ENCODE peak calls at places on chromosomes 1 and 21, in eight cellular contexts. One of them, this sample, is unnamed.

GRCh38 chr1:41742219-41742618 is 176.5 kb downstream of the HIVEP3 start:
- DNase-seq in activated effector memory CD4-positive, alpha-beta T cell treated with Interleukin-2 at 50 U/mL for 16 hours: no peak
- DNase-seq in GM03348: peak
- DNase-seq in Right ventricle myocardium superior: no peak
- DNase-seq in stimulated activated CD8-positive, alpha-beta memory T cell treated with anti-CD3 and anti-CD28 coated beads, Interleukin-4, amount 100 ng/mL, for 24 hours: no peak
- DNase-seq in germinal center: no peak
- DNase-seq in NCI-H1092: peak
- DNase-seq in activated CD8-positive, alpha-beta memory T cell treated with anti-CD3 and anti-CD28 coated beads, Interleukin-2, amount 50 U/mL, for 4 hours: no peak
- DNase-seq in this sample: no peak

GRCh38 chr21:34544032-34544496 is 32.1 kb upstream of the KCNE1 start:
- DNase-seq in activated effector memory CD4-positive, alpha-beta T cell treated with Interleukin-2 at 50 U/mL for 16 hours: no peak
- DNase-seq in GM03348: peak
- DNase-seq in Right ventricle myocardium superior: no peak
- DNase-seq in stimulated activated CD8-positive, alpha-beta memory T cell treated with anti-CD3 and anti-CD28 coated beads, Interleukin-4, amount 100 ng/mL, for 24 hours: no peak
- DNase-seq in germinal center: peak
- DNase-seq in NCI-H1092: peak
- DNase-seq in activated CD8-positive, alpha-beta memory T cell treated with anti-CD3 and anti-CD28 coated beads, Interleukin-2, amount 50 U/mL, for 4 hours: peak
- DNase-seq in this sample: peak

GRCh38 chr1:154557939-154558609 is 388 bp downstream of the UBE2Q1 start:
- DNase-seq in activated effector memory CD4-positive, alpha-beta T cell treated with Interleukin-2 at 50 U/mL for 16 hours: peak
- DNase-seq in GM03348: peak
- DNase-seq in Right ventricle myocardium superior: peak
- DNase-seq in stimulated activated CD8-positive, alpha-beta memory T cell treated with anti-CD3 and anti-CD28 coated beads, Interleukin-4, amount 100 ng/mL, for 24 hours: peak
- DNase-seq in germinal center: peak
- DNase-seq in NCI-H1092: no peak
- DNase-seq in activated CD8-positive, alpha-beta memory T cell treated with anti-CD3 and anti-CD28 coated beads, Interleukin-2, amount 50 U/mL, for 4 hours: peak
- DNase-seq in this sample: peak

GRCh38 chr1:100122177-100122576 is 10.6 kb downstream of the SASS6 start:
- DNase-seq in activated effector memory CD4-positive, alpha-beta T cell treated with Interleukin-2 at 50 U/mL for 16 hours: no peak
- DNase-seq in GM03348: peak
- DNase-seq in Right ventricle myocardium superior: no peak
- DNase-seq in stimulated activated CD8-positive, alpha-beta memory T cell treated with anti-CD3 and anti-CD28 coated beads, Interleukin-4, amount 100 ng/mL, for 24 hours: no peak
- DNase-seq in germinal center: no peak
- DNase-seq in NCI-H1092: no peak
- DNase-seq in activated CD8-positive, alpha-beta memory T cell treated with anti-CD3 and anti-CD28 coated beads, Interleukin-2, amount 50 U/mL, for 4 hours: no peak
- DNase-seq in this sample: no peak

GRCh38 chr1:229693124-229693523 is 67.1 kb downstream of the URB2 start:
- DNase-seq in activated effector memory CD4-positive, alpha-beta T cell treated with Interleukin-2 at 50 U/mL for 16 hours: no peak
- DNase-seq in GM03348: no peak
- DNase-seq in Right ventricle myocardium superior: no peak
- DNase-seq in stimulated activated CD8-positive, alpha-beta memory T cell treated with anti-CD3 and anti-CD28 coated beads, Interleukin-4, amount 100 ng/mL, for 24 hours: no peak
- DNase-seq in germinal center: no peak
- DNase-seq in NCI-H1092: no peak
- DNase-seq in activated CD8-positive, alpha-beta memory T cell treated with anti-CD3 and anti-CD28 coated beads, Interleukin-2, amount 50 U/mL, for 4 hours: no peak
- DNase-seq in this sample: no peak

GRCh38 chr1:114126696-114127095 is 27.0 kb downstream of the SYT6 start:
- DNase-seq in activated effector memory CD4-positive, alpha-beta T cell treated with Interleukin-2 at 50 U/mL for 16 hours: no peak
- DNase-seq in GM03348: no peak
- DNase-seq in Right ventricle myocardium superior: no peak
- DNase-seq in stimulated activated CD8-positive, alpha-beta memory T cell treated with anti-CD3 and anti-CD28 coated beads, Interleukin-4, amount 100 ng/mL, for 24 hours: no peak
- DNase-seq in germinal center: no peak
- DNase-seq in NCI-H1092: no peak
- DNase-seq in activated CD8-positive, alpha-beta memory T cell treated with anti-CD3 and anti-CD28 coated beads, Interleukin-2, amount 50 U/mL, for 4 hours: no peak
- DNase-seq in this sample: no peak

GRCh38 chr1:111252786-111253185 is 25.3 kb downstream of the CHI3L2 start:
- DNase-seq in activated effector memory CD4-positive, alpha-beta T cell treated with Interleukin-2 at 50 U/mL for 16 hours: no peak
- DNase-seq in GM03348: no peak
- DNase-seq in Right ventricle myocardium superior: no peak
- DNase-seq in stimulated activated CD8-positive, alpha-beta memory T cell treated with anti-CD3 and anti-CD28 coated beads, Interleukin-4, amount 100 ng/mL, for 24 hours: no peak
- DNase-seq in germinal center: no peak
- DNase-seq in NCI-H1092: no peak
- DNase-seq in activated CD8-positive, alpha-beta memory T cell treated with anti-CD3 and anti-CD28 coated beads, Interleukin-2, amount 50 U/mL, for 4 hours: no peak
- DNase-seq in this sample: no peak

GRCh38 chr1:6581561-6582305 is 1.9 kb downstream of the ZBTB48 start:
- DNase-seq in activated effector memory CD4-positive, alpha-beta T cell treated with Interleukin-2 at 50 U/mL for 16 hours: no peak
- DNase-seq in GM03348: no peak
- DNase-seq in Right ventricle myocardium superior: peak
- DNase-seq in stimulated activated CD8-positive, alpha-beta memory T cell treated with anti-CD3 and anti-CD28 coated beads, Interleukin-4, amount 100 ng/mL, for 24 hours: no peak
- DNase-seq in germinal center: no peak
- DNase-seq in NCI-H1092: no peak
- DNase-seq in activated CD8-positive, alpha-beta memory T cell treated with anti-CD3 and anti-CD28 coated beads, Interleukin-2, amount 50 U/mL, for 4 hours: no peak
- DNase-seq in this sample: no peak

GRCh38 chr1:65420590-65421340 is at the start of the genes LEPR and LEPROT:
- DNase-seq in activated effector memory CD4-positive, alpha-beta T cell treated with Interleukin-2 at 50 U/mL for 16 hours: no peak
- DNase-seq in GM03348: no peak
- DNase-seq in Right ventricle myocardium superior: no peak
- DNase-seq in stimulated activated CD8-positive, alpha-beta memory T cell treated with anti-CD3 and anti-CD28 coated beads, Interleukin-4, amount 100 ng/mL, for 24 hours: no peak
- DNase-seq in germinal center: no peak
- DNase-seq in NCI-H1092: peak
- DNase-seq in activated CD8-positive, alpha-beta memory T cell treated with anti-CD3 and anti-CD28 coated beads, Interleukin-2, amount 50 U/mL, for 4 hours: no peak
- DNase-seq in this sample: peak

GRCh38 chr1:36699113-36699512 is 216.4 kb upstream of the CSF3R start:
- DNase-seq in activated effector memory CD4-positive, alpha-beta T cell treated with Interleukin-2 at 50 U/mL for 16 hours: no peak
- DNase-seq in GM03348: no peak
- DNase-seq in Right ventricle myocardium superior: no peak
- DNase-seq in stimulated activated CD8-positive, alpha-beta memory T cell treated with anti-CD3 and anti-CD28 coated beads, Interleukin-4, amount 100 ng/mL, for 24 hours: no peak
- DNase-seq in germinal center: no peak
- DNase-seq in NCI-H1092: no peak
- DNase-seq in activated CD8-positive, alpha-beta memory T cell treated with anti-CD3 and anti-CD28 coated beads, Interleukin-2, amount 50 U/mL, for 4 hours: no peak
- DNase-seq in this sample: no peak

GRCh38 chr1:228372183-228373003 is 34.2 kb downstream of the TRIM11 start:
- DNase-seq in activated effector memory CD4-positive, alpha-beta T cell treated with Interleukin-2 at 50 U/mL for 16 hours: no peak
- DNase-seq in GM03348: no peak
- DNase-seq in Right ventricle myocardium superior: peak
- DNase-seq in stimulated activated CD8-positive, alpha-beta memory T cell treated with anti-CD3 and anti-CD28 coated beads, Interleukin-4, amount 100 ng/mL, for 24 hours: no peak
- DNase-seq in germinal center: no peak
- DNase-seq in NCI-H1092: no peak
- DNase-seq in activated CD8-positive, alpha-beta memory T cell treated with anti-CD3 and anti-CD28 coated beads, Interleukin-2, amount 50 U/mL, for 4 hours: no peak
- DNase-seq in this sample: no peak

GRCh38 chr1:24896176-24896575 is 33.9 kb downstream of the RUNX3 start:
- DNase-seq in activated effector memory CD4-positive, alpha-beta T cell treated with Interleukin-2 at 50 U/mL for 16 hours: no peak
- DNase-seq in GM03348: no peak
- DNase-seq in Right ventricle myocardium superior: no peak
- DNase-seq in stimulated activated CD8-positive, alpha-beta memory T cell treated with anti-CD3 and anti-CD28 coated beads, Interleukin-4, amount 100 ng/mL, for 24 hours: no peak
- DNase-seq in germinal center: no peak
- DNase-seq in NCI-H1092: no peak
- DNase-seq in activated CD8-positive, alpha-beta memory T cell treated with anti-CD3 and anti-CD28 coated beads, Interleukin-2, amount 50 U/mL, for 4 hours: no peak
- DNase-seq in this sample: no peak

GRCh38 chr1:217524787-217525520 is 105.9 kb downstream of the GPATCH2 start:
- DNase-seq in activated effector memory CD4-positive, alpha-beta T cell treated with Interleukin-2 at 50 U/mL for 16 hours: no peak
- DNase-seq in GM03348: peak
- DNase-seq in Right ventricle myocardium superior: no peak
- DNase-seq in stimulated activated CD8-positive, alpha-beta memory T cell treated with anti-CD3 and anti-CD28 coated beads, Interleukin-4, amount 100 ng/mL, for 24 hours: no peak
- DNase-seq in germinal center: no peak
- DNase-seq in NCI-H1092: no peak
- DNase-seq in activated CD8-positive, alpha-beta memory T cell treated with anti-CD3 and anti-CD28 coated beads, Interleukin-2, amount 50 U/mL, for 4 hours: no peak
- DNase-seq in this sample: no peak

GRCh38 chr1:11701551-11701961 is 10.0 kb downstream of the DRAXIN start:
- DNase-seq in activated effector memory CD4-positive, alpha-beta T cell treated with Interleukin-2 at 50 U/mL for 16 hours: no peak
- DNase-seq in GM03348: peak
- DNase-seq in Right ventricle myocardium superior: no peak
- DNase-seq in stimulated activated CD8-positive, alpha-beta memory T cell treated with anti-CD3 and anti-CD28 coated beads, Interleukin-4, amount 100 ng/mL, for 24 hours: no peak
- DNase-seq in germinal center: no peak
- DNase-seq in NCI-H1092: peak
- DNase-seq in activated CD8-positive, alpha-beta memory T cell treated with anti-CD3 and anti-CD28 coated beads, Interleukin-2, amount 50 U/mL, for 4 hours: no peak
- DNase-seq in this sample: no peak

GRCh38 chr1:226185153-226186036 is 1.1 kb downstream of the ACBD3 start:
- DNase-seq in activated effector memory CD4-positive, alpha-beta T cell treated with Interleukin-2 at 50 U/mL for 16 hours: no peak
- DNase-seq in GM03348: peak
- DNase-seq in Right ventricle myocardium superior: no peak
- DNase-seq in stimulated activated CD8-positive, alpha-beta memory T cell treated with anti-CD3 and anti-CD28 coated beads, Interleukin-4, amount 100 ng/mL, for 24 hours: no peak
- DNase-seq in germinal center: no peak
- DNase-seq in NCI-H1092: no peak
- DNase-seq in activated CD8-positive, alpha-beta memory T cell treated with anti-CD3 and anti-CD28 coated beads, Interleukin-2, amount 50 U/mL, for 4 hours: no peak
- DNase-seq in this sample: no peak

GRCh38 chr1:169909499-169909898 is 15.8 kb upstream of the SCYL3 start:
- DNase-seq in activated effector memory CD4-positive, alpha-beta T cell treated with Interleukin-2 at 50 U/mL for 16 hours: no peak
- DNase-seq in GM03348: no peak
- DNase-seq in Right ventricle myocardium superior: no peak
- DNase-seq in stimulated activated CD8-positive, alpha-beta memory T cell treated with anti-CD3 and anti-CD28 coated beads, Interleukin-4, amount 100 ng/mL, for 24 hours: no peak
- DNase-seq in germinal center: no peak
- DNase-seq in NCI-H1092: no peak
- DNase-seq in activated CD8-positive, alpha-beta memory T cell treated with anti-CD3 and anti-CD28 coated beads, Interleukin-2, amount 50 U/mL, for 4 hours: no peak
- DNase-seq in this sample: no peak

GRCh38 chr1:205714190-205714905 is 34.0 kb upstream of the SLC45A3 start:
- DNase-seq in activated effector memory CD4-positive, alpha-beta T cell treated with Interleukin-2 at 50 U/mL for 16 hours: no peak
- DNase-seq in GM03348: no peak
- DNase-seq in Right ventricle myocardium superior: no peak
- DNase-seq in stimulated activated CD8-positive, alpha-beta memory T cell treated with anti-CD3 and anti-CD28 coated beads, Interleukin-4, amount 100 ng/mL, for 24 hours: no peak
- DNase-seq in germinal center: no peak
- DNase-seq in NCI-H1092: no peak
- DNase-seq in activated CD8-positive, alpha-beta memory T cell treated with anti-CD3 and anti-CD28 coated beads, Interleukin-2, amount 50 U/mL, for 4 hours: no peak
- DNase-seq in this sample: no peak

GRCh38 chr1:3662080-3662671 is 9.9 kb downstream of the TP73 start:
- DNase-seq in activated effector memory CD4-positive, alpha-beta T cell treated with Interleukin-2 at 50 U/mL for 16 hours: no peak
- DNase-seq in GM03348: no peak
- DNase-seq in Right ventricle myocardium superior: peak
- DNase-seq in stimulated activated CD8-positive, alpha-beta memory T cell treated with anti-CD3 and anti-CD28 coated beads, Interleukin-4, amount 100 ng/mL, for 24 hours: no peak
- DNase-seq in germinal center: no peak
- DNase-seq in NCI-H1092: no peak
- DNase-seq in activated CD8-positive, alpha-beta memory T cell treated with anti-CD3 and anti-CD28 coated beads, Interleukin-2, amount 50 U/mL, for 4 hours: no peak
- DNase-seq in this sample: no peak

GRCh38 chr1:201350884-201351283 is 26.6 kb downstream of the TNNT2 start:
- DNase-seq in activated effector memory CD4-positive, alpha-beta T cell treated with Interleukin-2 at 50 U/mL for 16 hours: no peak
- DNase-seq in GM03348: no peak
- DNase-seq in Right ventricle myocardium superior: no peak
- DNase-seq in stimulated activated CD8-positive, alpha-beta memory T cell treated with anti-CD3 and anti-CD28 coated beads, Interleukin-4, amount 100 ng/mL, for 24 hours: no peak
- DNase-seq in germinal center: no peak
- DNase-seq in NCI-H1092: no peak
- DNase-seq in activated CD8-positive, alpha-beta memory T cell treated with anti-CD3 and anti-CD28 coated beads, Interleukin-2, amount 50 U/mL, for 4 hours: no peak
- DNase-seq in this sample: no peak

GRCh38 chr1:212982430-212983152 is 32.2 kb downstream of the VASH2 start:
- DNase-seq in activated effector memory CD4-positive, alpha-beta T cell treated with Interleukin-2 at 50 U/mL for 16 hours: no peak
- DNase-seq in GM03348: no peak
- DNase-seq in Right ventricle myocardium superior: no peak
- DNase-seq in stimulated activated CD8-positive, alpha-beta memory T cell treated with anti-CD3 and anti-CD28 coated beads, Interleukin-4, amount 100 ng/mL, for 24 hours: no peak
- DNase-seq in germinal center: no peak
- DNase-seq in NCI-H1092: peak
- DNase-seq in activated CD8-positive, alpha-beta memory T cell treated with anti-CD3 and anti-CD28 coated beads, Interleukin-2, amount 50 U/mL, for 4 hours: no peak
- DNase-seq in this sample: no peak

GRCh38 chr1:7539772-7540175 is 231.3 kb upstream of the VAMP3 start:
- DNase-seq in activated effector memory CD4-positive, alpha-beta T cell treated with Interleukin-2 at 50 U/mL for 16 hours: no peak
- DNase-seq in GM03348: no peak
- DNase-seq in Right ventricle myocardium superior: no peak
- DNase-seq in stimulated activated CD8-positive, alpha-beta memory T cell treated with anti-CD3 and anti-CD28 coated beads, Interleukin-4, amount 100 ng/mL, for 24 hours: no peak
- DNase-seq in germinal center: no peak
- DNase-seq in NCI-H1092: no peak
- DNase-seq in activated CD8-positive, alpha-beta memory T cell treated with anti-CD3 and anti-CD28 coated beads, Interleukin-2, amount 50 U/mL, for 4 hours: no peak
- DNase-seq in this sample: no peak

GRCh38 chr1:93416183-93416582 is 31.7 kb upstream of the FNBP1L start:
- DNase-seq in activated effector memory CD4-positive, alpha-beta T cell treated with Interleukin-2 at 50 U/mL for 16 hours: no peak
- DNase-seq in GM03348: no peak
- DNase-seq in Right ventricle myocardium superior: no peak
- DNase-seq in stimulated activated CD8-positive, alpha-beta memory T cell treated with anti-CD3 and anti-CD28 coated beads, Interleukin-4, amount 100 ng/mL, for 24 hours: no peak
- DNase-seq in germinal center: no peak
- DNase-seq in NCI-H1092: no peak
- DNase-seq in activated CD8-positive, alpha-beta memory T cell treated with anti-CD3 and anti-CD28 coated beads, Interleukin-2, amount 50 U/mL, for 4 hours: no peak
- DNase-seq in this sample: no peak

This sample was measured in GM06990.